ENCODE peak calls at places on chromosomes 4 and X, in eight cellular contexts. One of them, this sample, is unnamed.

GRCh38 chr4:158805628-158806471 is 37.0 kb downstream of the FNIP2 start:
- DNase-seq in SK-N-SH: peak; percentile 47
- DNase-seq in cardiac fibroblast: no peak
- DNase-seq in heart right ventricle: no peak
- DNase-seq in tibial artery: no peak
- DNase-seq in HFFc6: peak; percentile 23
- DNase-seq in BE2C: peak; percentile 75
- DNase-seq in cardiac muscle cell: no peak
- DNase-seq in this sample: no peak

GRCh38 chr4:89331197-89331596 is 23.6 kb upstream of the GPRIN3 start:
- DNase-seq in BE2C: no peak
- DNase-seq in tibial artery: no peak
- DNase-seq in HFFc6: no peak
- DNase-seq in heart right ventricle: no peak
- DNase-seq in cardiac fibroblast: no peak
- DNase-seq in SK-N-SH: no peak
- DNase-seq in cardiac muscle cell: no peak
- DNase-seq in this sample: no peak

GRCh38 chr4:121564840-121565375 is 131.9 kb downstream of the ANXA5 start:
- DNase-seq in cardiac muscle cell: no peak
- DNase-seq in SK-N-SH: no peak
- DNase-seq in BE2C: no peak
- DNase-seq in cardiac fibroblast: no peak
- DNase-seq in tibial artery: no peak
- DNase-seq in heart right ventricle: no peak
- DNase-seq in HFFc6: no peak
- DNase-seq in this sample: no peak

GRCh38 chr4:76726631-76727030 is 171.3 kb downstream of the SOWAHB start:
- DNase-seq in BE2C: no peak
- DNase-seq in tibial artery: no peak
- DNase-seq in HFFc6: no peak
- DNase-seq in cardiac fibroblast: no peak
- DNase-seq in SK-N-SH: no peak
- DNase-seq in heart right ventricle: no peak
- DNase-seq in cardiac muscle cell: no peak
- DNase-seq in this sample: no peak

GRCh38 chr4:36426741-36427140 is 145.3 kb downstream of the DTHD1 start:
- DNase-seq in BE2C: no peak
- DNase-seq in cardiac muscle cell: no peak
- DNase-seq in SK-N-SH: no peak
- DNase-seq in HFFc6: no peak
- DNase-seq in heart right ventricle: no peak
- DNase-seq in cardiac fibroblast: no peak
- DNase-seq in tibial artery: no peak
- DNase-seq in this sample: no peak

GRCh38 chr4:82388405-82388804 is 14.6 kb upstream of the HNRNPD start:
- DNase-seq in HFFc6: no peak
- DNase-seq in heart right ventricle: no peak
- DNase-seq in cardiac fibroblast: no peak
- DNase-seq in cardiac muscle cell: no peak
- DNase-seq in tibial artery: no peak
- DNase-seq in BE2C: no peak
- DNase-seq in SK-N-SH: no peak
- DNase-seq in this sample: no peak

GRCh38 chr4:39339968-39340367 is 26.2 kb downstream of the RFC1 start:
- DNase-seq in cardiac fibroblast: no peak
- DNase-seq in HFFc6: no peak
- DNase-seq in BE2C: no peak
- DNase-seq in SK-N-SH: no peak
- DNase-seq in cardiac muscle cell: no peak
- DNase-seq in heart right ventricle: no peak
- DNase-seq in tibial artery: no peak
- DNase-seq in this sample: no peak

GRCh38 chr4:110195561-110196205 is 2.7 kb downstream of the ELOVL6 start:
- DNase-seq in SK-N-SH: no peak
- DNase-seq in cardiac muscle cell: no peak
- DNase-seq in HFFc6: no peak
- DNase-seq in tibial artery: no peak
- DNase-seq in heart right ventricle: no peak
- DNase-seq in BE2C: no peak
- DNase-seq in cardiac fibroblast: peak; percentile 14
- DNase-seq in this sample: no peak

GRCh38 chr4:153036931-153037330 is 100.8 kb downstream of the FHDC1 start:
- DNase-seq in BE2C: no peak
- DNase-seq in heart right ventricle: no peak
- DNase-seq in cardiac muscle cell: peak; percentile 5
- DNase-seq in tibial artery: no peak
- DNase-seq in SK-N-SH: no peak
- DNase-seq in cardiac fibroblast: peak; percentile 48
- DNase-seq in HFFc6: no peak
- DNase-seq in this sample: no peak

GRCh38 chr4:90715242-90715641 is 588.0 kb downstream of the CCSER1 start:
- DNase-seq in HFFc6: no peak
- DNase-seq in cardiac muscle cell: no peak
- DNase-seq in heart right ventricle: no peak
- DNase-seq in SK-N-SH: no peak
- DNase-seq in tibial artery: no peak
- DNase-seq in BE2C: no peak
- DNase-seq in cardiac fibroblast: no peak
- DNase-seq in this sample: no peak

GRCh38 chr4:176492648-176493302 is 173.0 kb downstream of the SPCS3 start:
- DNase-seq in heart right ventricle: no peak
- DNase-seq in SK-N-SH: no peak
- DNase-seq in BE2C: no peak
- DNase-seq in HFFc6: no peak
- DNase-seq in tibial artery: no peak
- DNase-seq in cardiac muscle cell: peak; percentile 32
- DNase-seq in cardiac fibroblast: peak; percentile 56
- DNase-seq in this sample: no peak

GRCh38 chrX:88863726-88864125 is 116.7 kb downstream of the CPXCR1 start:
- DNase-seq in tibial artery: no peak
- DNase-seq in heart right ventricle: no peak
- DNase-seq in cardiac muscle cell: no peak
- DNase-seq in HFFc6: no peak
- DNase-seq in SK-N-SH: peak; percentile 0
- DNase-seq in cardiac fibroblast: no peak
- DNase-seq in BE2C: no peak
- DNase-seq in this sample: no peak

GRCh38 chr4:20305976-20306375 is 54.3 kb downstream of the SLIT2 start:
- DNase-seq in HFFc6: no peak
- DNase-seq in tibial artery: no peak
- DNase-seq in cardiac muscle cell: peak; percentile 64
- DNase-seq in SK-N-SH: peak; percentile 40
- DNase-seq in heart right ventricle: no peak
- DNase-seq in cardiac fibroblast: peak; percentile 69
- DNase-seq in BE2C: peak; percentile 9
- DNase-seq in this sample: no peak

GRCh38 chr4:83851261-83852084 is 315.6 kb downstream of the GPAT3 start:
- DNase-seq in tibial artery: no peak
- DNase-seq in heart right ventricle: no peak
- DNase-seq in BE2C: no peak
- DNase-seq in cardiac muscle cell: no peak
- DNase-seq in HFFc6: peak; percentile 53
- DNase-seq in cardiac fibroblast: peak; percentile 69
- DNase-seq in SK-N-SH: no peak
- DNase-seq in this sample: peak; percentile 84

GRCh38 chrX:18173494-18174180 is 47.0 kb downstream of the BEND2 start:
- DNase-seq in BE2C: no peak
- DNase-seq in tibial artery: no peak
- DNase-seq in cardiac muscle cell: no peak
- DNase-seq in SK-N-SH: no peak
- DNase-seq in cardiac fibroblast: no peak
- DNase-seq in heart right ventricle: no peak
- DNase-seq in HFFc6: no peak
- DNase-seq in this sample: no peak

GRCh38 chr4:4677825-4678522 is 136.1 kb upstream of the STX18 start:
- DNase-seq in cardiac fibroblast: peak; percentile 42
- DNase-seq in SK-N-SH: peak; percentile 67
- DNase-seq in BE2C: peak; percentile 42
- DNase-seq in heart right ventricle: peak; percentile 5
- DNase-seq in cardiac muscle cell: peak; percentile 84
- DNase-seq in HFFc6: peak; percentile 35
- DNase-seq in tibial artery: no peak
- DNase-seq in this sample: no peak
- TF ChIP-seq CTCF in cardiac fibroblast: peak; percentile 67
- TF ChIP-seq CTCF in SK-N-SH: peak; percentile 54
- TF ChIP-seq CTCF in BE2C: peak; percentile 90
- TF ChIP-seq CTCF in heart right ventricle: peak; percentile 61
- TF ChIP-seq CTCF in cardiac muscle cell: peak; percentile 87
- TF ChIP-seq CTCF in HFFc6: peak; percentile 87
- TF ChIP-seq CTCF in tibial artery: no peak
- TF ChIP-seq CTCF in this sample: peak; percentile 61

DNA sequence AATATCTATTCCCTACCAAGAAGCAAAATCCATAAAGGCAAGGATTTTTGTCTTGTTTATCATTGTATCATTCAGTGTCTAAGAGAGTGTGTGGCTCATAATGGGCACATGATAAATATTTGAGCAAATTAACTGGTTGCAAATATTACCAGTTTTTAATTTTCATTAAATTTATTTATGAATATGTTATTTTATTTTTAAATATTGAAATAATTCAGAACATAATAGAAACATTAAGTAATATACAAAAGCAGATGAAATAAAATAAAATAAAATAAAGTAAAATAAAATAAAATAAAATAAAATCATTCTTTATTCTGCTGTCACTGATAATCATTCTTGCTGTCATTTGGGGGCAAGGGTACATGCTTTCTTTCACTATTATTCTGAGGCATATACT is 120.9 kb downstream of the NPFFR2 start:
- DNase-seq in cardiac fibroblast: no peak
- DNase-seq in BE2C: no peak
- DNase-seq in heart right ventricle: no peak
- DNase-seq in tibial artery: no peak
- DNase-seq in HFFc6: no peak
- DNase-seq in cardiac muscle cell: no peak
- DNase-seq in SK-N-SH: no peak
- DNase-seq in this sample: no peak
- TF ChIP-seq CTCF in cardiac fibroblast: no peak
- TF ChIP-seq CTCF in BE2C: no peak
- TF ChIP-seq CTCF in heart right ventricle: no peak
- TF ChIP-seq CTCF in tibial artery: no peak
- TF ChIP-seq CTCF in HFFc6: no peak
- TF ChIP-seq CTCF in cardiac muscle cell: no peak
- TF ChIP-seq CTCF in SK-N-SH: no peak
- TF ChIP-seq CTCF in this sample: no peak

DNA sequence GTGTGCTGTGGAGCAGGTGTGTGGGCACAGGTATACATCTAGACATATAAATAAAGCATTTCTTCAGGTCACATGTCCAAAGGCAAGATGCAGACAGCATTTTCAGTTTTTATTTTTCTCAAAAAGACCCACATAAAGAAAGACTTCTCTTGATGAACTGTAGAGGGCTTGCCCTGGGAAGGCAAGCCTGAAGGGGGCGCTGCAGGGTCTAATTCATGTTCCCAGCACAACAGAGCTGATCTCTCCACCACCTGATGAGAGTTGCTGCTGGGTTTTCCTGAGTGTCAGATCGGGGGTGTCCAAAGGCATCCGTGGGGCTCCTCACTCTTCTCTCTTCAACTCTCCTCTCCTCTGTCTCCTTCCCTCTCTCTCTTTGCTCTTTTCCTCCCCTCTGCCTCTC is 26.6 kb downstream of the ADRA2C start:
- DNase-seq in cardiac fibroblast: no peak
- DNase-seq in tibial artery: no peak
- DNase-seq in cardiac muscle cell: no peak
- DNase-seq in HFFc6: no peak
- DNase-seq in BE2C: peak; percentile 67
- DNase-seq in SK-N-SH: peak; percentile 72
- DNase-seq in heart right ventricle: no peak
- DNase-seq in this sample: no peak
- TF ChIP-seq CTCF in cardiac fibroblast: no peak
- TF ChIP-seq CTCF in tibial artery: no peak
- TF ChIP-seq CTCF in cardiac muscle cell: no peak
- TF ChIP-seq CTCF in HFFc6: peak; percentile 65
- TF ChIP-seq CTCF in BE2C: peak; percentile 70
- TF ChIP-seq CTCF in SK-N-SH: peak; percentile 11
- TF ChIP-seq CTCF in heart right ventricle: no peak
- TF ChIP-seq CTCF in this sample: no peak

GRCh38 chrX:128517691-128518090 is 465.5 kb upstream of the ACTRT1 start:
- DNase-seq in BE2C: no peak
- DNase-seq in SK-N-SH: no peak
- DNase-seq in HFFc6: no peak
- DNase-seq in heart right ventricle: no peak
- DNase-seq in cardiac fibroblast: no peak
- DNase-seq in cardiac muscle cell: no peak
- DNase-seq in tibial artery: no peak
- DNase-seq in this sample: no peak

DNA sequence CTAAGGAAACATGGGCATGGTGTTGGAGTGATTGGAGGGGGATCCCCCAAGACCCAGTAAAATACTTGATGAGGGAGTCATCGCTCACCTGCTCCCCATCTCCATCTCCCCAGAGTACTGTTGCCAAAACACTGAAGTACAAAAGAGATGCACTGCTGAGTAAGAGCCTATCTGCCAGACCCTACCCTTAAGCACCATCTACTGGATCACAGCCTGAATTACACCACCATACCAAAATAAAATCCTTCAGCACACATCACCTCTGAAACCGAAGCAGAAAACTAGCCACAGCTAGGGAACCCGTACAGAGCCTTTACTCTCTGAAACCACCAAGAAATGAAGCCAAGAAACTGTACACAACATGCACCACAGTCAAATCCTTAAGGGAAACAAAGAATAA is 466.3 kb upstream of the ACTRT1 start:
- DNase-seq in BE2C: no peak
- DNase-seq in HFFc6: no peak
- DNase-seq in SK-N-SH: peak; percentile 4
- DNase-seq in heart right ventricle: no peak
- DNase-seq in cardiac muscle cell: no peak
- DNase-seq in tibial artery: no peak
- DNase-seq in cardiac fibroblast: peak; percentile 5
- DNase-seq in this sample: no peak
- TF ChIP-seq CTCF in BE2C: peak; percentile 66
- TF ChIP-seq CTCF in HFFc6: no peak
- TF ChIP-seq CTCF in SK-N-SH: peak; percentile 46
- TF ChIP-seq CTCF in heart right ventricle: no peak
- TF ChIP-seq CTCF in cardiac muscle cell: no peak
- TF ChIP-seq CTCF in tibial artery: no peak
- TF ChIP-seq CTCF in cardiac fibroblast: no peak
- TF ChIP-seq CTCF in this sample: peak; percentile 24

DNA sequence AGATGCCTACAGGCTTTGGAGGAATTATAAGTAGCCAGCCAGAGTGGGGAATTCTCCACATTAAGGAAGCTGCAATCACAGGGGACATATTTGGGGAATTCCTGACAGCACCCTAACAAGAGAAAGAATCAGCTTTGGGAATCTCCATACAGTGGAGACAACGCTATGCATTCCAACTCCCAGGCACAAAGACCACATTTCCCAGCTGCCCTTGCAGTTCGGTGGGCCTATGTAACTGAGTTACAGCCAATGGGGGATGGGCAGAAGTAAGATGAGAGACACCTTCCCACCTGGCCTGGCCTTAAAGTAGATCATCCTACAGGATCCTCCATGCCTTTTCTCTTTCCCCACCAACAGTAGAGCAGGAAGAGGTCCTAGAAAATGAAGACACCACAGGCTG is 43.4 kb upstream of the CCKAR start:
- DNase-seq in heart right ventricle: no peak
- DNase-seq in cardiac fibroblast: no peak
- DNase-seq in cardiac muscle cell: no peak
- DNase-seq in SK-N-SH: no peak
- DNase-seq in HFFc6: no peak
- DNase-seq in BE2C: no peak
- DNase-seq in tibial artery: no peak
- DNase-seq in this sample: no peak
- TF ChIP-seq CTCF in heart right ventricle: no peak
- TF ChIP-seq CTCF in cardiac fibroblast: no peak
- TF ChIP-seq CTCF in cardiac muscle cell: no peak
- TF ChIP-seq CTCF in SK-N-SH: no peak
- TF ChIP-seq CTCF in HFFc6: no peak
- TF ChIP-seq CTCF in BE2C: no peak
- TF ChIP-seq CTCF in tibial artery: no peak
- TF ChIP-seq CTCF in this sample: no peak